ENCODE peak calls at places on chromosomes 13 and 19, in nine cellular contexts. One of them, this sample, is unnamed.

GRCh38 chr19:6811378-6811777 is 38.9 kb downstream of the VAV1 start:
- DNase-seq in aorta: no peak
- DNase-seq in epithelial cell of proximal tubule: no peak
- DNase-seq in heart left ventricle: no peak
- DNase-seq in NCI-H187 treated with DMSO at 0.1 percent for 48 hours: no peak
- DNase-seq in adrenal gland: no peak
- DNase-seq in RPMI8226: no peak
- DNase-seq in cerebellum: no peak
- DNase-seq in NCI-H2029: no peak
- DNase-seq in this sample: no peak

GRCh38 chr13:52921194-52921593 is 72.8 kb upstream of the PCDH8 start:
- DNase-seq in adrenal gland: peak
- DNase-seq in NCI-H187 treated with DMSO at 0.1 percent for 48 hours: no peak
- DNase-seq in heart left ventricle: no peak
- DNase-seq in cerebellum: no peak
- DNase-seq in epithelial cell of proximal tubule: no peak
- DNase-seq in NCI-H2029: no peak
- DNase-seq in aorta: no peak
- DNase-seq in RPMI8226: peak
- DNase-seq in this sample: no peak

GRCh38 chr19:52296400-52296772 is 583 bp upstream of the ZNF480 start:
- DNase-seq in NCI-H187 treated with DMSO at 0.1 percent for 48 hours: no peak
- DNase-seq in heart left ventricle: no peak
- DNase-seq in epithelial cell of proximal tubule: no peak
- DNase-seq in NCI-H2029: peak
- DNase-seq in aorta: no peak
- DNase-seq in adrenal gland: no peak
- DNase-seq in cerebellum: no peak
- DNase-seq in RPMI8226: no peak
- DNase-seq in this sample: no peak

GRCh38 chr19:53102186-53102585 is 1.0 kb downstream of the ZNF160 start:
- DNase-seq in heart left ventricle: no peak
- DNase-seq in cerebellum: no peak
- DNase-seq in aorta: no peak
- DNase-seq in RPMI8226: no peak
- DNase-seq in adrenal gland: peak
- DNase-seq in NCI-H187 treated with DMSO at 0.1 percent for 48 hours: no peak
- DNase-seq in NCI-H2029: no peak
- DNase-seq in epithelial cell of proximal tubule: no peak
- DNase-seq in this sample: no peak

GRCh38 chr13:73480784-73481183 is 422.0 kb downstream of the KLF5 start:
- DNase-seq in RPMI8226: no peak
- DNase-seq in NCI-H2029: no peak
- DNase-seq in cerebellum: no peak
- DNase-seq in NCI-H187 treated with DMSO at 0.1 percent for 48 hours: no peak
- DNase-seq in aorta: no peak
- DNase-seq in epithelial cell of proximal tubule: no peak
- DNase-seq in adrenal gland: no peak
- DNase-seq in heart left ventricle: no peak
- DNase-seq in this sample: no peak

GRCh38 chr13:91346848-91347211 is 657 bp upstream of the MIR17HG start:
- DNase-seq in NCI-H187 treated with DMSO at 0.1 percent for 48 hours: no peak
- DNase-seq in epithelial cell of proximal tubule: no peak
- DNase-seq in aorta: no peak
- DNase-seq in cerebellum: no peak
- DNase-seq in NCI-H2029: no peak
- DNase-seq in RPMI8226: peak
- DNase-seq in adrenal gland: peak
- DNase-seq in heart left ventricle: no peak
- DNase-seq in this sample: no peak

GRCh38 chr13:100543872-100544602 is 44.6 kb downstream of the GGACT start:
- DNase-seq in epithelial cell of proximal tubule: no peak
- DNase-seq in NCI-H187 treated with DMSO at 0.1 percent for 48 hours: no peak
- DNase-seq in aorta: no peak
- DNase-seq in adrenal gland: peak
- DNase-seq in RPMI8226: no peak
- DNase-seq in heart left ventricle: no peak
- DNase-seq in NCI-H2029: peak
- DNase-seq in cerebellum: no peak
- DNase-seq in this sample: no peak

GRCh38 chr13:49878682-49879081 is 57.5 kb downstream of the SPRYD7 start:
- DNase-seq in aorta: no peak
- DNase-seq in RPMI8226: no peak
- DNase-seq in NCI-H187 treated with DMSO at 0.1 percent for 48 hours: no peak
- DNase-seq in heart left ventricle: no peak
- DNase-seq in NCI-H2029: no peak
- DNase-seq in cerebellum: no peak
- DNase-seq in adrenal gland: no peak
- DNase-seq in epithelial cell of proximal tubule: no peak
- DNase-seq in this sample: no peak

GRCh38 chr13:59415498-59415897 is 748.2 kb downstream of the DIAPH3 start:
- DNase-seq in RPMI8226: no peak
- DNase-seq in NCI-H2029: no peak
- DNase-seq in epithelial cell of proximal tubule: no peak
- DNase-seq in NCI-H187 treated with DMSO at 0.1 percent for 48 hours: no peak
- DNase-seq in adrenal gland: no peak
- DNase-seq in heart left ventricle: no peak
- DNase-seq in cerebellum: no peak
- DNase-seq in aorta: no peak
- DNase-seq in this sample: no peak

GRCh38 chr13:63092461-63092860 is 1676.8 kb upstream of the PCDH20 start:
- DNase-seq in cerebellum: no peak
- DNase-seq in aorta: no peak
- DNase-seq in NCI-H187 treated with DMSO at 0.1 percent for 48 hours: no peak
- DNase-seq in heart left ventricle: no peak
- DNase-seq in RPMI8226: no peak
- DNase-seq in NCI-H2029: no peak
- DNase-seq in epithelial cell of proximal tubule: no peak
- DNase-seq in adrenal gland: no peak
- DNase-seq in this sample: no peak

GRCh38 chr19:37953125-37953524 is 46.1 kb downstream of the SIPA1L3 start:
- DNase-seq in NCI-H2029: no peak
- DNase-seq in heart left ventricle: no peak
- DNase-seq in aorta: no peak
- DNase-seq in RPMI8226: no peak
- DNase-seq in NCI-H187 treated with DMSO at 0.1 percent for 48 hours: no peak
- DNase-seq in adrenal gland: no peak
- DNase-seq in epithelial cell of proximal tubule: peak
- DNase-seq in cerebellum: no peak
- DNase-seq in this sample: no peak

GRCh38 chr13:32059511-32059984 is 28.0 kb downstream of the FRY start:
- DNase-seq in NCI-H2029: no peak
- DNase-seq in cerebellum: no peak
- DNase-seq in NCI-H187 treated with DMSO at 0.1 percent for 48 hours: no peak
- DNase-seq in heart left ventricle: no peak
- DNase-seq in aorta: no peak
- DNase-seq in adrenal gland: no peak
- DNase-seq in epithelial cell of proximal tubule: no peak
- DNase-seq in RPMI8226: no peak
- DNase-seq in this sample: no peak

GRCh38 chr19:23437901-23438300 is 42.6 kb upstream of the ZNF91 start:
- DNase-seq in adrenal gland: no peak
- DNase-seq in NCI-H2029: no peak
- DNase-seq in cerebellum: no peak
- DNase-seq in epithelial cell of proximal tubule: no peak
- DNase-seq in heart left ventricle: no peak
- DNase-seq in aorta: no peak
- DNase-seq in NCI-H187 treated with DMSO at 0.1 percent for 48 hours: no peak
- DNase-seq in RPMI8226: peak
- DNase-seq in this sample: no peak